ENCODE peak calls at places on chromosomes 4 and X, in six cellular contexts. One of them, this sample, is unnamed.

GRCh38 chrX:13266641-13267420 is 53.0 kb downstream of the ATXN3L start:
- DNase-seq in hepatocyte: no peak
- DNase-seq in GM23248: peak; percentile 46
- DNase-seq in PC-3: peak; percentile 21
- DNase-seq in GM23338: peak; percentile 7
- DNase-seq in SK-N-SH: no peak
- DNase-seq in this sample: no peak

GRCh38 chr4:41196633-41197332 is 17.6 kb downstream of the APBB2 start:
- DNase-seq in hepatocyte: no peak
- DNase-seq in GM23248: peak; percentile 60
- DNase-seq in SK-N-SH: no peak
- DNase-seq in PC-3: no peak
- DNase-seq in GM23338: no peak
- DNase-seq in this sample: no peak

GRCh38 chrX:101659601-101660063 is at the start of gene ARMCX2:
- DNase-seq in GM23248: peak; percentile 79
- DNase-seq in SK-N-SH: peak; percentile 81
- DNase-seq in hepatocyte: peak; percentile 73
- DNase-seq in PC-3: no peak
- DNase-seq in GM23338: peak; percentile 66
- DNase-seq in this sample: no peak

GRCh38 chrX:790031-790430 is 159.4 kb downstream of the SHOX start:
- DNase-seq in PC-3: no peak
- DNase-seq in GM23248: no peak
- DNase-seq in SK-N-SH: no peak
- DNase-seq in GM23338: peak; percentile 45
- DNase-seq in hepatocyte: no peak
- DNase-seq in this sample: no peak

GRCh38 chr4:100311181-100311580 is 120.9 kb upstream of the DDIT4L start:
- DNase-seq in GM23248: peak; percentile 26
- DNase-seq in PC-3: peak; percentile 40
- DNase-seq in hepatocyte: peak; percentile 13
- DNase-seq in SK-N-SH: no peak
- DNase-seq in GM23338: peak; percentile 15
- DNase-seq in this sample: no peak

GRCh38 chr4:90825849-90826248 is 698.7 kb downstream of the CCSER1 start:
- DNase-seq in hepatocyte: no peak
- DNase-seq in SK-N-SH: no peak
- DNase-seq in GM23248: no peak
- DNase-seq in PC-3: no peak
- DNase-seq in GM23338: no peak
- DNase-seq in this sample: no peak

GRCh38 chr4:26083987-26084386 is 170.0 kb downstream of the SMIM20 start:
- DNase-seq in SK-N-SH: no peak
- DNase-seq in GM23338: no peak
- DNase-seq in PC-3: peak; percentile 94
- DNase-seq in hepatocyte: peak; percentile 71
- DNase-seq in GM23248: peak; percentile 91
- DNase-seq in this sample: no peak

GRCh38 chrX:7083468-7084396 is 63.8 kb upstream of the STS start:
- DNase-seq in GM23338: no peak
- DNase-seq in PC-3: peak; percentile 89
- DNase-seq in hepatocyte: no peak
- DNase-seq in GM23248: peak; percentile 84
- DNase-seq in SK-N-SH: no peak
- DNase-seq in this sample: peak; percentile 90

GRCh38 chrX:24877854-24878650 is 137.7 kb downstream of the ARX start:
- DNase-seq in hepatocyte: peak; percentile 51
- DNase-seq in SK-N-SH: no peak
- DNase-seq in GM23338: no peak
- DNase-seq in GM23248: no peak
- DNase-seq in PC-3: peak; percentile 47
- DNase-seq in this sample: no peak

GRCh38 chrX:38857736-38858432 is 56.6 kb downstream of the MID1IP1 start:
- DNase-seq in SK-N-SH: no peak
- DNase-seq in hepatocyte: no peak
- DNase-seq in GM23338: no peak
- DNase-seq in GM23248: no peak
- DNase-seq in PC-3: no peak
- DNase-seq in this sample: no peak

GRCh38 chrX:1006156-1006730 is 206.2 kb downstream of the CRLF2 start:
- DNase-seq in PC-3: no peak
- DNase-seq in GM23248: no peak
- DNase-seq in SK-N-SH: no peak
- DNase-seq in GM23338: no peak
- DNase-seq in hepatocyte: no peak
- DNase-seq in this sample: no peak

GRCh38 chr4:88600129-88600849 is 8.0 kb downstream of the HERC3 start:
- DNase-seq in GM23248: peak; percentile 91
- DNase-seq in SK-N-SH: no peak
- DNase-seq in PC-3: peak; percentile 89
- DNase-seq in GM23338: no peak
- DNase-seq in hepatocyte: no peak
- DNase-seq in this sample: no peak

GRCh38 chrX:4708970-4709760 is 995.7 kb upstream of the PRKX start:
- DNase-seq in PC-3: peak; percentile 13
- DNase-seq in SK-N-SH: no peak
- DNase-seq in GM23248: no peak
- DNase-seq in GM23338: no peak
- DNase-seq in hepatocyte: peak; percentile 18
- DNase-seq in this sample: no peak

GRCh38 chrX:143429021-143429570 is 88.2 kb downstream of the SPANXN3 start:
- DNase-seq in SK-N-SH: no peak
- DNase-seq in GM23338: no peak
- DNase-seq in hepatocyte: no peak
- DNase-seq in PC-3: peak; percentile 69
- DNase-seq in GM23248: no peak
- DNase-seq in this sample: no peak

GRCh38 chr4:6362896-6363295 is 93.2 kb downstream of the WFS1 start:
- DNase-seq in PC-3: peak; percentile 16
- DNase-seq in GM23338: peak; percentile 78
- DNase-seq in GM23248: peak; percentile 49
- DNase-seq in hepatocyte: peak; percentile 65
- DNase-seq in SK-N-SH: no peak
- DNase-seq in this sample: peak; percentile 22

GRCh38 chr4:39324897-39325613 is 41.1 kb downstream of the RFC1 start:
- DNase-seq in GM23248: peak; percentile 18
- DNase-seq in hepatocyte: no peak
- DNase-seq in PC-3: no peak
- DNase-seq in GM23338: no peak
- DNase-seq in SK-N-SH: no peak
- DNase-seq in this sample: no peak

GRCh38 chrX:17361620-17362019 is 13.4 kb upstream of the NHS start:
- DNase-seq in GM23338: peak; percentile 86
- DNase-seq in hepatocyte: no peak
- DNase-seq in SK-N-SH: peak; percentile 44
- DNase-seq in PC-3: peak; percentile 41
- DNase-seq in GM23248: no peak
- DNase-seq in this sample: peak; percentile 23

GRCh38 chr4:40722576-40723161 is 27.1 kb upstream of the NSUN7 start:
- DNase-seq in GM23248: no peak
- DNase-seq in hepatocyte: peak; percentile 27
- DNase-seq in GM23338: no peak
- DNase-seq in PC-3: no peak
- DNase-seq in SK-N-SH: no peak
- DNase-seq in this sample: peak; percentile 29

GRCh38 chr4:169869487-169869886 is 111.7 kb upstream of the HPF1 start:
- DNase-seq in PC-3: no peak
- DNase-seq in SK-N-SH: no peak
- DNase-seq in GM23338: no peak
- DNase-seq in hepatocyte: no peak
- DNase-seq in GM23248: no peak
- DNase-seq in this sample: no peak

GRCh38 chrX:100696699-100697351 is 35.1 kb downstream of the SYTL4 start:
- DNase-seq in GM23248: no peak
- DNase-seq in GM23338: no peak
- DNase-seq in SK-N-SH: no peak
- DNase-seq in hepatocyte: no peak
- DNase-seq in PC-3: no peak
- DNase-seq in this sample: no peak

GRCh38 chr4:158630893-158631292 is 40.8 kb downstream of the C4orf46 start:
- DNase-seq in SK-N-SH: no peak
- DNase-seq in hepatocyte: peak; percentile 4
- DNase-seq in PC-3: peak; percentile 71
- DNase-seq in GM23248: peak; percentile 54
- DNase-seq in GM23338: no peak
- DNase-seq in this sample: no peak

GRCh38 chrX:20967725-20968124 is 406.5 kb upstream of the CNKSR2 start:
- DNase-seq in hepatocyte: no peak
- DNase-seq in GM23248: no peak
- DNase-seq in SK-N-SH: no peak
- DNase-seq in GM23338: no peak
- DNase-seq in PC-3: no peak
- DNase-seq in this sample: no peak

GRCh38 chr4:145507636-145508035 is 26.0 kb downstream of the SMAD1 start:
- DNase-seq in GM23338: no peak
- DNase-seq in GM23248: peak; percentile 12
- DNase-seq in hepatocyte: no peak
- DNase-seq in SK-N-SH: no peak
- DNase-seq in PC-3: peak; percentile 64
- DNase-seq in this sample: peak; percentile 45

GRCh38 chrX:154401918-154402621 is 3.9 kb downstream of the RPL10 start:
- DNase-seq in SK-N-SH: no peak
- DNase-seq in hepatocyte: peak; percentile 5
- DNase-seq in GM23248: no peak
- DNase-seq in PC-3: peak; percentile 44
- DNase-seq in GM23338: no peak
- DNase-seq in this sample: peak; percentile 11

GRCh38 chrX:54494970-54495813 is 842 bp downstream of the FGD1 start:
- DNase-seq in GM23338: peak; percentile 24
- DNase-seq in SK-N-SH: peak; percentile 73
- DNase-seq in PC-3: peak; percentile 28
- DNase-seq in GM23248: peak; percentile 61
- DNase-seq in hepatocyte: peak; percentile 45
- DNase-seq in this sample: no peak

GRCh38 chr4:71229477-71230257 is 109.2 kb upstream of the SLC4A4 start:
- DNase-seq in GM23248: peak; percentile 79
- DNase-seq in GM23338: peak; percentile 70
- DNase-seq in SK-N-SH: peak; percentile 36
- DNase-seq in hepatocyte: peak; percentile 79
- DNase-seq in PC-3: peak; percentile 70
- DNase-seq in this sample: peak; percentile 21

GRCh38 chr4:165384608-165385007 is 5.8 kb downstream of the CPE start:
- DNase-seq in hepatocyte: peak; percentile 60
- DNase-seq in SK-N-SH: peak; percentile 66
- DNase-seq in PC-3: no peak
- DNase-seq in GM23248: peak; percentile 37
- DNase-seq in GM23338: peak; percentile 33
- DNase-seq in this sample: no peak

GRCh38 chrX:108036298-108036973 is 8.4 kb upstream of the VSIG1 start:
- DNase-seq in PC-3: peak; percentile 95
- DNase-seq in hepatocyte: peak; percentile 64
- DNase-seq in GM23338: no peak
- DNase-seq in GM23248: peak; percentile 43
- DNase-seq in SK-N-SH: no peak
- DNase-seq in this sample: no peak

GRCh38 chr4:10116625-10117423 is at the start of gene WDR1:
- DNase-seq in PC-3: peak; percentile 87
- DNase-seq in GM23338: peak; percentile 94
- DNase-seq in GM23248: peak; percentile 99
- DNase-seq in hepatocyte: peak; percentile 98
- DNase-seq in SK-N-SH: peak; percentile 96
- DNase-seq in this sample: peak; percentile 92
- H2AFZ ChIP-seq in PC-3: peak within 1 kb of the TSS; percentile 63
- H2AFZ ChIP-seq in GM23338: no peak within 1 kb of the TSS
- H2AFZ ChIP-seq in GM23248: peak within 1 kb of the TSS; percentile 56
- H2AFZ ChIP-seq in hepatocyte: no peak within 1 kb of the TSS
- H2AFZ ChIP-seq in SK-N-SH: peak within 1 kb of the TSS; percentile 60
- H2AFZ ChIP-seq in this sample: peak within 1 kb of the TSS; percentile 34

DNA sequence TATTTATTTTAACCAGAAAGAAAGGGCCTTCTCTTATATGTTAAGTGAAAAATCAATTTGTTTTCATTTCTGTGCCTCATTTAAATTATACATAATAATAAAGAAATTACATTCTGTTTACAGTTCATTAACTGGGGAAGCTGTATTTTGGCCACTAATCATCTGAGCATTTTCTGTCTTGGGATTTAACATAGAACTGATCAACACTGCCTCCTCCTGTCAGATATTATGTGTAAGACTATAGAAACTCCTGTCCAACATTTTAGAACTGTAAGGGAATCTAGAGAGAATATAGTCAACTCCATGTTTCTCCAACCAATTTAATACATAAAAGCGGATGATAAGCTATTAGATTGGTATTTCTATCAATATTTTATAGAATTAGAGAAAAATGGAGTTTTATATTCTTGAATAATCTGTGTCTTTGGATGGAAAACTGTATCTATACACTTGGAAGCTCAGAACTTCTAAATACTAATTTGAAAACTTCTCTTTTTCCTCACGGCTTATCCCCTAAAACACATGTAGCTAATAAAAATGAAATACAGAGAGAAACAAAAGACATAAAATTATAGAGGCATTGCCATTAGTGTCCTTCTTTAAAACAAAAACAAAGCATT is 33.0 kb downstream of the ENPEP start:
- DNase-seq in GM23248: peak; percentile 72
- DNase-seq in PC-3: peak; percentile 48
- DNase-seq in GM23338: peak; percentile 44
- DNase-seq in SK-N-SH: peak; percentile 24
- DNase-seq in hepatocyte: peak; percentile 61
- DNase-seq in this sample: no peak
- H3K9me2 ChIP-seq in GM23248: no peaks in the 10 kb centered on the region
- H3K9me2 ChIP-seq in PC-3: no peaks in the 10 kb centered on the region
- H3K9me2 ChIP-seq in GM23338: no peaks in the 10 kb centered on the region
- H3K9me2 ChIP-seq in SK-N-SH: no peaks in the 10 kb centered on the region
- H3K9me2 ChIP-seq in hepatocyte: no peaks in the 10 kb centered on the region
- H3K9me2 ChIP-seq in this sample: no peaks in the 10 kb centered on the region

GRCh38 chr4:77194989-77195388 is 38.0 kb downstream of the CCNG2 start:
- DNase-seq in SK-N-SH: no peak
- DNase-seq in PC-3: no peak
- DNase-seq in GM23248: no peak
- DNase-seq in GM23338: no peak
- DNase-seq in hepatocyte: no peak
- DNase-seq in this sample: no peak

GRCh38 chr4:77199701-77200100 is 42.7 kb downstream of the CCNG2 start:
- DNase-seq in PC-3: no peak
- DNase-seq in GM23338: no peak
- DNase-seq in hepatocyte: no peak
- DNase-seq in SK-N-SH: no peak
- DNase-seq in GM23248: no peak
- DNase-seq in this sample: no peak

GRCh38 chr4:77199276-77199675 is 42.3 kb downstream of the CCNG2 start:
- DNase-seq in hepatocyte: no peak
- DNase-seq in SK-N-SH: no peak
- DNase-seq in GM23248: no peak
- DNase-seq in PC-3: no peak
- DNase-seq in GM23338: no peak
- DNase-seq in this sample: no peak

GRCh38 chr4:77196866-77197265 is 39.9 kb downstream of the CCNG2 start:
- DNase-seq in GM23338: no peak
- DNase-seq in SK-N-SH: no peak
- DNase-seq in hepatocyte: no peak
- DNase-seq in PC-3: no peak
- DNase-seq in GM23248: no peak
- DNase-seq in this sample: no peak

GRCh38 chr4:77197361-77197760 is 40.4 kb downstream of the CCNG2 start:
- DNase-seq in GM23338: no peak
- DNase-seq in PC-3: no peak
- DNase-seq in SK-N-SH: no peak
- DNase-seq in hepatocyte: no peak
- DNase-seq in GM23248: no peak
- DNase-seq in this sample: no peak
- H3K4me2 ChIP-seq in GM23338: no peak overlapping the region
- H3K4me2 ChIP-seq in PC-3: no peak overlapping the region
- H3K4me2 ChIP-seq in SK-N-SH: no peak overlapping the region
- H3K4me2 ChIP-seq in hepatocyte: no peak overlapping the region
- H3K4me2 ChIP-seq in GM23248: no peak overlapping the region
- H3K4me2 ChIP-seq in this sample: no peak overlapping the region

GRCh38 chrX:73826996-73827395 is 264.0 kb downstream of the CHIC1 start:
- DNase-seq in hepatocyte: no peak
- DNase-seq in GM23248: no peak
- DNase-seq in GM23338: no peak
- DNase-seq in PC-3: no peak
- DNase-seq in SK-N-SH: no peak
- DNase-seq in this sample: no peak
- H2AFZ ChIP-seq in hepatocyte: no peak overlapping the region
- H2AFZ ChIP-seq in GM23248: no peak overlapping the region
- H2AFZ ChIP-seq in GM23338: no peak overlapping the region
- H2AFZ ChIP-seq in PC-3: no peak overlapping the region
- H2AFZ ChIP-seq in SK-N-SH: no peak overlapping the region
- H2AFZ ChIP-seq in this sample: no peak overlapping the region

This sample was measured in OCI-LY7.